ENCODE peak calls at places on chromosomes 7 and 10, in seven cellular contexts. One of them, this sample, is unnamed. For H3K4me1, the result is how much of the 10 kb centered on the place peaks cover.

GRCh38 chr7:157423348-157423747 is 86.5 kb downstream of the DNAJB6 start:
- DNase-seq in right lobe of liver: no peak
- DNase-seq in HCT116: no peak
- DNase-seq in body of pancreas: no peak
- DNase-seq in A549: no peak
- DNase-seq in testis: no peak
- DNase-seq in heart left ventricle: peak
- DNase-seq in this sample: no peak

GRCh38 chr7:19107392-19108147 is 9.9 kb downstream of the TWIST1 start:
- DNase-seq in HCT116: no peak
- DNase-seq in heart left ventricle: no peak
- DNase-seq in right lobe of liver: no peak
- DNase-seq in A549: no peak
- DNase-seq in body of pancreas: no peak
- DNase-seq in testis: peak
- DNase-seq in this sample: peak

GRCh38 chr10:71939304-71939703 is 24.9 kb upstream of the CHST3 start:
- DNase-seq in A549: no peak
- DNase-seq in heart left ventricle: no peak
- DNase-seq in testis: no peak
- DNase-seq in HCT116: no peak
- DNase-seq in body of pancreas: no peak
- DNase-seq in right lobe of liver: no peak
- DNase-seq in this sample: no peak

GRCh38 chr7:22240904-22241571 is 115.9 kb downstream of the RAPGEF5 start:
- DNase-seq in testis: no peak
- DNase-seq in right lobe of liver: no peak
- DNase-seq in HCT116: no peak
- DNase-seq in A549: no peak
- DNase-seq in body of pancreas: no peak
- DNase-seq in heart left ventricle: no peak
- DNase-seq in this sample: no peak

GRCh38 chr10:17607603-17608332 is 9.4 kb downstream of the HACD1 start:
- DNase-seq in HCT116: peak
- DNase-seq in A549: peak
- DNase-seq in body of pancreas: no peak
- DNase-seq in right lobe of liver: no peak
- DNase-seq in testis: no peak
- DNase-seq in heart left ventricle: no peak
- DNase-seq in this sample: no peak

GRCh38 chr10:116627386-116627933 is 6.7 kb downstream of the PNLIPRP2 start:
- DNase-seq in HCT116: peak
- DNase-seq in right lobe of liver: peak
- DNase-seq in A549: peak
- DNase-seq in heart left ventricle: no peak
- DNase-seq in testis: peak
- DNase-seq in body of pancreas: peak
- DNase-seq in this sample: no peak

GRCh38 chr10:28722065-28722803 is 44.9 kb downstream of the BAMBI start:
- DNase-seq in right lobe of liver: peak
- DNase-seq in heart left ventricle: peak
- DNase-seq in HCT116: no peak
- DNase-seq in testis: peak
- DNase-seq in body of pancreas: peak
- DNase-seq in A549: peak
- DNase-seq in this sample: peak

GRCh38 chr10:28668363-28669226 is 8.7 kb upstream of the BAMBI start:
- DNase-seq in body of pancreas: peak
- DNase-seq in A549: peak
- DNase-seq in testis: peak
- DNase-seq in heart left ventricle: peak
- DNase-seq in right lobe of liver: peak
- DNase-seq in HCT116: no peak
- DNase-seq in this sample: peak

GRCh38 chr7:136278057-136278456 is 300.9 kb upstream of the MTPN start:
- DNase-seq in right lobe of liver: no peak
- DNase-seq in body of pancreas: peak
- DNase-seq in HCT116: no peak
- DNase-seq in A549: no peak
- DNase-seq in testis: no peak
- DNase-seq in heart left ventricle: no peak
- DNase-seq in this sample: no peak

GRCh38 chr7:30795161-30795943 is 24.1 kb downstream of the MINDY4 start:
- DNase-seq in right lobe of liver: no peak
- DNase-seq in HCT116: peak
- DNase-seq in body of pancreas: no peak
- DNase-seq in A549: no peak
- DNase-seq in testis: no peak
- DNase-seq in heart left ventricle: no peak
- DNase-seq in this sample: no peak

GRCh38 chr7:159039716-159040115 is 105.0 kb downstream of the VIPR2 start:
- DNase-seq in body of pancreas: no peak
- DNase-seq in heart left ventricle: no peak
- DNase-seq in HCT116: no peak
- DNase-seq in right lobe of liver: no peak
- DNase-seq in testis: peak
- DNase-seq in A549: no peak
- DNase-seq in this sample: no peak

GRCh38 chr10:78247821-78248220 is 214.2 kb downstream of the RPS24 start:
- DNase-seq in heart left ventricle: no peak
- DNase-seq in testis: no peak
- DNase-seq in A549: no peak
- DNase-seq in HCT116: no peak
- DNase-seq in right lobe of liver: no peak
- DNase-seq in body of pancreas: no peak
- DNase-seq in this sample: no peak
- H3K4me1 ChIP-seq in heart left ventricle: under half
- H3K4me1 ChIP-seq in testis: under half
- H3K4me1 ChIP-seq in A549: under half
- H3K4me1 ChIP-seq in HCT116: under half
- H3K4me1 ChIP-seq in right lobe of liver: under half
- H3K4me1 ChIP-seq in body of pancreas: under half
- H3K4me1 ChIP-seq in this sample: under half

GRCh38 chr7:148702876-148703670 is 4.4 kb downstream of the CUL1 start:
- DNase-seq in body of pancreas: no peak
- DNase-seq in right lobe of liver: no peak
- DNase-seq in testis: no peak
- DNase-seq in heart left ventricle: no peak
- DNase-seq in HCT116: no peak
- DNase-seq in A549: no peak
- DNase-seq in this sample: no peak

GRCh38 chr7:148704189-148704588 is 5.5 kb downstream of the CUL1 start:
- DNase-seq in HCT116: no peak
- DNase-seq in A549: no peak
- DNase-seq in right lobe of liver: no peak
- DNase-seq in body of pancreas: no peak
- DNase-seq in testis: no peak
- DNase-seq in heart left ventricle: no peak
- DNase-seq in this sample: no peak

GRCh38 chr7:148706368-148706767 is 7.7 kb downstream of the CUL1 start:
- DNase-seq in heart left ventricle: no peak
- DNase-seq in A549: no peak
- DNase-seq in right lobe of liver: no peak
- DNase-seq in body of pancreas: no peak
- DNase-seq in HCT116: no peak
- DNase-seq in testis: no peak
- DNase-seq in this sample: no peak

GRCh38 chr7:148708026-148708685 is 9.5 kb downstream of the CUL1 start:
- DNase-seq in HCT116: no peak
- DNase-seq in body of pancreas: no peak
- DNase-seq in A549: no peak
- DNase-seq in right lobe of liver: no peak
- DNase-seq in testis: no peak
- DNase-seq in heart left ventricle: no peak
- DNase-seq in this sample: no peak

GRCh38 chr7:148704966-148705365 is 6.3 kb downstream of the CUL1 start:
- DNase-seq in A549: no peak
- DNase-seq in testis: no peak
- DNase-seq in heart left ventricle: no peak
- DNase-seq in right lobe of liver: no peak
- DNase-seq in HCT116: no peak
- DNase-seq in body of pancreas: no peak
- DNase-seq in this sample: no peak
- H3K27ac ChIP-seq in A549: no peak
- H3K27ac ChIP-seq in testis: no peak
- H3K27ac ChIP-seq in heart left ventricle: no peak
- H3K27ac ChIP-seq in right lobe of liver: no peak
- H3K27ac ChIP-seq in HCT116: no peak
- H3K27ac ChIP-seq in body of pancreas: no peak
- H3K27ac ChIP-seq in this sample: no peak

GRCh38 chr7:135211179-135211945 is at the start of gene WDR91:
- DNase-seq in A549: peak
- DNase-seq in HCT116: peak
- DNase-seq in body of pancreas: peak
- DNase-seq in right lobe of liver: peak
- DNase-seq in heart left ventricle: peak
- DNase-seq in testis: peak
- DNase-seq in this sample: peak
- TF ChIP-seq POLR2A in A549: peak
- TF ChIP-seq POLR2A in HCT116: no peak
- TF ChIP-seq POLR2A in body of pancreas: peak
- TF ChIP-seq POLR2A in right lobe of liver: peak
- TF ChIP-seq POLR2A in heart left ventricle: peak
- TF ChIP-seq POLR2A in testis: peak
- TF ChIP-seq POLR2A in this sample: peak

GRCh38 chr10:77164616-77165311 is 472.8 kb downstream of the KCNMA1 start:
- DNase-seq in body of pancreas: no peak
- DNase-seq in heart left ventricle: no peak
- DNase-seq in testis: no peak
- DNase-seq in A549: no peak
- DNase-seq in HCT116: no peak
- DNase-seq in right lobe of liver: no peak
- DNase-seq in this sample: no peak
- H3K4me1 ChIP-seq in body of pancreas: under half
- H3K4me1 ChIP-seq in heart left ventricle: under half
- H3K4me1 ChIP-seq in testis: under half
- H3K4me1 ChIP-seq in A549: half or more
- H3K4me1 ChIP-seq in HCT116: under half
- H3K4me1 ChIP-seq in right lobe of liver: under half
- H3K4me1 ChIP-seq in this sample: under half

This sample was measured in uterus.